ENCODE peak calls at places on chromosome 6, in four cellular contexts. One of them, this sample, is unnamed.

GRCh38 chr6:44043036-44043478 is 84.2 kb downstream of the MRPL14 start:
- DNase-seq in HCT116: no peak
- DNase-seq in tibial artery: no peak
- DNase-seq in breast epithelium: no peak
- DNase-seq in this sample: no peak

GRCh38 chr6:166369741-166370140 is 13.0 kb downstream of the MPC1 start:
- DNase-seq in breast epithelium: no peak
- DNase-seq in HCT116: no peak
- DNase-seq in tibial artery: no peak
- DNase-seq in this sample: no peak

GRCh38 chr6:155273438-155273837 is 9.6 kb downstream of the CLDN20 start:
- DNase-seq in breast epithelium: no peak
- DNase-seq in tibial artery: no peak
- DNase-seq in HCT116: no peak
- DNase-seq in this sample: no peak

GRCh38 chr6:96545882-96546281 is 17.0 kb upstream of the FHL5 start:
- DNase-seq in breast epithelium: no peak
- DNase-seq in tibial artery: no peak
- DNase-seq in HCT116: no peak
- DNase-seq in this sample: no peak

GRCh38 chr6:32815115-32815514 is 1.7 kb downstream of the HLA-DOB start:
- DNase-seq in breast epithelium: no peak
- DNase-seq in tibial artery: no peak
- DNase-seq in HCT116: no peak
- DNase-seq in this sample: no peak

GRCh38 chr6:79115557-79115956 is 37.5 kb upstream of the PHIP start:
- DNase-seq in tibial artery: no peak
- DNase-seq in HCT116: no peak
- DNase-seq in breast epithelium: no peak
- DNase-seq in this sample: no peak

GRCh38 chr6:112311950-112312547 is 35.1 kb upstream of the RFPL4B start:
- DNase-seq in breast epithelium: no peak
- DNase-seq in HCT116: no peak
- DNase-seq in tibial artery: no peak
- DNase-seq in this sample: no peak

GRCh38 chr6:138187156-138187555 is 25.4 kb downstream of the ARFGEF3 start:
- DNase-seq in tibial artery: no peak
- DNase-seq in HCT116: no peak
- DNase-seq in breast epithelium: no peak
- DNase-seq in this sample: no peak

GRCh38 chr6:13762648-13763441 is 51.2 kb upstream of the RANBP9 start:
- DNase-seq in tibial artery: peak; percentile 63
- DNase-seq in breast epithelium: no peak
- DNase-seq in HCT116: no peak
- DNase-seq in this sample: no peak

GRCh38 chr6:20808984-20809383 is 274.7 kb downstream of the CDKAL1 start:
- DNase-seq in tibial artery: no peak
- DNase-seq in breast epithelium: no peak
- DNase-seq in HCT116: no peak
- DNase-seq in this sample: no peak

GRCh38 chr6:117463762-117464665 is 18.5 kb upstream of the DCBLD1 start:
- DNase-seq in breast epithelium: no peak
- DNase-seq in HCT116: no peak
- DNase-seq in tibial artery: no peak
- DNase-seq in this sample: no peak

GRCh38 chr6:30647039-30647801 is at the start of gene C6orf136:
- DNase-seq in breast epithelium: peak; percentile 73
- DNase-seq in HCT116: peak; percentile 87
- DNase-seq in tibial artery: no peak
- DNase-seq in this sample: peak; percentile 39

GRCh38 chr6:139367810-139368321 is 6.6 kb downstream of the CITED2 start:
- DNase-seq in tibial artery: no peak
- DNase-seq in breast epithelium: no peak
- DNase-seq in HCT116: no peak
- DNase-seq in this sample: no peak

GRCh38 chr6:30394139-30394538 is 49.2 kb downstream of the RPP21 start:
- DNase-seq in HCT116: no peak
- DNase-seq in tibial artery: no peak
- DNase-seq in breast epithelium: no peak
- DNase-seq in this sample: no peak

GRCh38 chr6:142960098-142960497 is 15.1 kb upstream of the HIVEP2 start:
- DNase-seq in HCT116: no peak
- DNase-seq in tibial artery: no peak
- DNase-seq in breast epithelium: no peak
- DNase-seq in this sample: no peak

GRCh38 chr6:118656822-118657451 is 5.5 kb upstream of the CEP85L start:
- DNase-seq in tibial artery: no peak
- DNase-seq in HCT116: no peak
- DNase-seq in breast epithelium: no peak
- DNase-seq in this sample: no peak

GRCh38 chr6:95203153-95203754 is 374.1 kb upstream of the MANEA start:
- DNase-seq in tibial artery: no peak
- DNase-seq in breast epithelium: no peak
- DNase-seq in HCT116: peak; percentile 23
- DNase-seq in this sample: peak; percentile 24

GRCh38 chr6:44003345-44004061 is 123.7 kb downstream of the MRPL14 start:
- DNase-seq in breast epithelium: no peak
- DNase-seq in HCT116: no peak
- DNase-seq in tibial artery: no peak
- DNase-seq in this sample: no peak

GRCh38 chr6:65531545-65531944 is 175.5 kb downstream of the EYS start:
- DNase-seq in tibial artery: no peak
- DNase-seq in breast epithelium: no peak
- DNase-seq in HCT116: no peak
- DNase-seq in this sample: no peak

GRCh38 chr6:90319044-90319443 is 22.4 kb upstream of the BACH2 start:
- DNase-seq in tibial artery: no peak
- DNase-seq in breast epithelium: no peak
- DNase-seq in HCT116: no peak
- DNase-seq in this sample: no peak

GRCh38 chr6:132768051-132768517 is 10.4 kb upstream of the VNN2 start:
- DNase-seq in breast epithelium: no peak
- DNase-seq in HCT116: peak; percentile 40
- DNase-seq in tibial artery: peak; percentile 43
- DNase-seq in this sample: no peak

GRCh38 chr6:93036835-93037234 is 382.5 kb downstream of the EPHA7 start:
- DNase-seq in tibial artery: no peak
- DNase-seq in breast epithelium: no peak
- DNase-seq in HCT116: no peak
- DNase-seq in this sample: no peak

GRCh38 chr6:34601706-34602105 is 45.6 kb upstream of the SPDEF start:
- DNase-seq in HCT116: no peak
- DNase-seq in tibial artery: no peak
- DNase-seq in breast epithelium: no peak
- DNase-seq in this sample: no peak

GRCh38 chr6:148700713-148701392 is 46.0 kb upstream of the UST start:
- DNase-seq in HCT116: no peak
- DNase-seq in tibial artery: no peak
- DNase-seq in breast epithelium: no peak
- DNase-seq in this sample: no peak

GRCh38 chr6:140567469-140567868 is 1193.0 kb upstream of the CITED2 start:
- DNase-seq in tibial artery: no peak
- DNase-seq in HCT116: no peak
- DNase-seq in breast epithelium: no peak
- DNase-seq in this sample: no peak
- TF ChIP-seq CTCF in tibial artery: no peak
- TF ChIP-seq CTCF in HCT116: no peak
- TF ChIP-seq CTCF in breast epithelium: no peak
- TF ChIP-seq CTCF in this sample: no peak

DNA sequence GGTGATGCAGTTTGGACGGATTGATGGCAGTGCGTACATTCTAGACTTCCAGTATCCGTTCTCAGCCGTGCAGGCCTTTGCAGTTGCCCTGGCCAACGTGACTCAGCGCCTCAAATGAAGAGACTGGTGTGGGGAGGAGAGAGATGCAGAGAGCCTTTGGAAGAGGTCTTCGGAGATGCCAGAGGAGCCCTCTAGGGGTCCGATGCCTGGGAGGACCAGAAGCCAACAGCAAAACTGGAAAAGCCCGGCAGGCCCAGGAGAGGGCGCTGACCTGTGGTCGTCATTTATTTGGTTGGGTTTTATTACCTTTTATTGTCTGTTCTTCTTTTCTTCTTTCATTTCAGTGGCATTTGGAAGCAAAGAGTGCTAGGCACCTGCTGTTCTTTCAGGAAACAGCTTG is 53.3 kb upstream of the TMEM181 start:
- DNase-seq in breast epithelium: no peak
- DNase-seq in HCT116: no peak
- DNase-seq in tibial artery: no peak
- DNase-seq in this sample: no peak
- TF ChIP-seq CTCF in breast epithelium: no peak
- TF ChIP-seq CTCF in HCT116: peak; percentile 75
- TF ChIP-seq CTCF in tibial artery: no peak
- TF ChIP-seq CTCF in this sample: no peak

DNA sequence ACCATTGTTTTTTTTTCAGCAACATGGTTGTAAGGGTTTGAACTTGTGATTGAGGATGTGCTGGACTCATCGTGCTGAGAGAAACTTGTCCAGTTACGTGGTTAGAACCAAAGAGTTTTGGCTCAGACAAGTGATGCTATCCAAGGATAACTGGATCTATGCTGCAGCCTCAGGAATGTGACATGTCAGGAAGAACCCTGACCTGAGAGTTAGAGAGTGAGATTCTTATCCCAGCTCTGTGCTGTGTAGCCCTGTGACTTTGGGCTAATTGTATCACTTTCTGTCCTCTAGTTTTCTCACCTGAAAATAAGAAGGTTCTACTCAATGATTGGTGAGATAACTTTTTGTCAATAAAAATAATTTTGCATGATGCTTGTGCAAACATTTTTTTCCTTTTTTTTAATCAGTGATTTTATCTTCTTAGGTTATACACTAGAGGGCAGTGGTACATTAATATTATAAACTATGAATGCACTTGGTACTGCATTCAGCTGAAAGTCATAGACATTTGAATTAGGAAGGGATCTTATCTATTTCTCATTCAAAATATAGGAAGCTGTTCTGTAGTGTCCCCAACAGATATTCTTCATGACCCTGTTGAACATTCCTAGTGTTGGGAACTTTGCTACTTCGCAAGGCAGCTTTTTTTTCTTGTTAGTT is 141.1 kb downstream of the RNF144B start:
- DNase-seq in tibial artery: no peak
- DNase-seq in breast epithelium: no peak
- DNase-seq in HCT116: no peak
- DNase-seq in this sample: no peak
- TF ChIP-seq CTCF in tibial artery: peak; percentile 33
- TF ChIP-seq CTCF in breast epithelium: no peak
- TF ChIP-seq CTCF in HCT116: peak; percentile 32
- TF ChIP-seq CTCF in this sample: no peak

GRCh38 chr6:54876365-54876764 is 29.8 kb downstream of the FAM83B start:
- DNase-seq in breast epithelium: no peak
- DNase-seq in tibial artery: no peak
- DNase-seq in HCT116: no peak
- DNase-seq in this sample: no peak

GRCh38 chr6:54879188-54879985 is 32.8 kb downstream of the FAM83B start:
- DNase-seq in HCT116: no peak
- DNase-seq in tibial artery: no peak
- DNase-seq in breast epithelium: no peak
- DNase-seq in this sample: no peak

GRCh38 chr6:54877713-54878317 is 31.2 kb downstream of the FAM83B start:
- DNase-seq in breast epithelium: no peak
- DNase-seq in HCT116: no peak
- DNase-seq in tibial artery: no peak
- DNase-seq in this sample: no peak

GRCh38 chr6:54876871-54877270 is 30.3 kb downstream of the FAM83B start:
- DNase-seq in tibial artery: no peak
- DNase-seq in HCT116: no peak
- DNase-seq in breast epithelium: no peak
- DNase-seq in this sample: no peak

GRCh38 chr6:54878705-54879104 is 32.1 kb downstream of the FAM83B start:
- DNase-seq in HCT116: no peak
- DNase-seq in tibial artery: no peak
- DNase-seq in breast epithelium: no peak
- DNase-seq in this sample: no peak
- TF ChIP-seq CTCF in HCT116: peak; percentile 63
- TF ChIP-seq CTCF in tibial artery: no peak
- TF ChIP-seq CTCF in breast epithelium: no peak
- TF ChIP-seq CTCF in this sample: no peak